ENCODE peak calls at places on chromosome 21, in eight cellular contexts. S is A549, F is tibial nerve, G is HCT116, U is prostate gland, J is uterus, D is IMR-90, L is Peyer's patch. X is an unnamed sample.

GRCh38 chr21:27571706-27572105 is 604.8 kb upstream of the ADAMTS5 start:
- DNase-seq in S (no peak), F (no peak), G (no peak), U (no peak), J (no peak), D (peak; percentile 81), L (no peak), X (no peak)

GRCh38 chr21:36156815-36157670 is at the start of gene DOP1B:
- DNase-seq in S (peak; percentile 8), F (no peak), G (no peak), U (no peak), J (no peak), D (no peak), L (peak; percentile 75), X (no peak)

GRCh38 chr21:38796426-38796825 is 9.3 kb upstream of the ETS2 start:
- DNase-seq in S (no peak), F (no peak), G (no peak), U (no peak), J (no peak), D (peak; percentile 56), L (no peak), X (no peak)

GRCh38 chr21:25862596-25862995 is 127.8 kb downstream of the GABPA start:
- DNase-seq in S (no peak), F (no peak), G (peak; percentile 18), U (no peak), J (no peak), D (peak; percentile 39), L (no peak), X (no peak)

GRCh38 chr21:14454642-14455009 is 71.7 kb upstream of the HSPA13 start:
- DNase-seq in S (no peak), F (no peak), G (no peak), U (no peak), J (no peak), D (no peak), L (no peak), X (no peak)

GRCh38 chr21:40165671-40166070 is 298.4 kb downstream of the PCP4 start:
- DNase-seq in S (no peak), F (no peak), G (no peak), U (no peak), J (no peak), D (no peak), L (no peak), X (no peak)

GRCh38 chr21:15443740-15444117 is 286.1 kb upstream of the USP25 start:
- DNase-seq in S (peak; percentile 13), F (no peak), G (no peak), U (no peak), J (no peak), D (no peak), L (no peak), X (no peak)

GRCh38 chr21:43290529-43291346 is 121.9 kb downstream of the CRYAA start:
- DNase-seq in S (no peak), F (no peak), G (no peak), U (no peak), J (no peak), D (no peak), L (peak; percentile 61), X (no peak)

GRCh38 chr21:43361493-43362296 is 65.2 kb downstream of the SIK1 start:
- DNase-seq in S (no peak), F (no peak), G (no peak), U (peak; percentile 93), J (no peak), D (peak; percentile 79), L (peak; percentile 86), X (no peak)

GRCh38 chr21:34890724-34891609 is 158.1 kb downstream of the RUNX1 start:
- DNase-seq in S (no peak), F (no peak), G (no peak), U (no peak), J (no peak), D (peak; percentile 48), L (peak; percentile 60), X (peak; percentile 26)

GRCh38 chr21:25956993-25957714 is 213.4 kb downstream of the APP start:
- DNase-seq in S (no peak), F (no peak), G (no peak), U (no peak), J (no peak), D (peak; percentile 86), L (no peak), X (no peak)

GRCh38 chr21:37917612-37918011 is 1.4 kb upstream of the KCNJ6 start:
- DNase-seq in S (no peak), F (no peak), G (no peak), U (no peak), J (no peak), D (peak; percentile 87), L (no peak), X (no peak)

DNA sequence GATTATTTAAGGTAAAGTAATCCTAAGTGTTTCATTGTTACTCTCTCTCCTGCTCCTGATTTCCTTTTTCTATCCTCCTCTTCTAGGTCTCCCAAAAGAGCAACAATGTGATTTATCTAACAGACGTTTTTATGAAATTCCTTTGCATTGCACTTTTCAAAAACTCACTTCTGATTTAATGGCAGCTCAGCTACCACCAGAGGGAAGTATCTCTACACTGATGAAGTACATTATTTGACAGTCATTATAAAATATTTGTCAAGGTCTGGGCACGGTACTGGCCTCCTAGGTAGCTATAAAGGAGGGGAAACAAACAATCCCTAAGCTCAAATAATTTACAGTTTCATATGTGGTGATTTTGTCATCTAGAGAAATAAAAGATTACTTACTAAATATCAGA is 15.6 kb downstream of the TMPRSS15 start:
- DNase-seq in S (no peak), F (no peak), G (no peak), U (no peak), J (no peak), D (no peak), L (no peak), X (no peak)
- TF ChIP-seq CTCF in S (no peak), F (no peak), G (no peak), U (no peak), J (no peak), D (no peak), L (no peak), X (no peak)

GRCh38 chr21:41491412-41491811 is 16.5 kb downstream of the TMPRSS2 start:
- DNase-seq in S (no peak), F (no peak), G (no peak), U (no peak), J (no peak), D (no peak), L (no peak), X (no peak)
- TF ChIP-seq POLR2A in S (no peak), F (no peak), G (no peak), U (no peak), J (no peak), D (no peak), L (no peak), X (no peak)

DNA sequence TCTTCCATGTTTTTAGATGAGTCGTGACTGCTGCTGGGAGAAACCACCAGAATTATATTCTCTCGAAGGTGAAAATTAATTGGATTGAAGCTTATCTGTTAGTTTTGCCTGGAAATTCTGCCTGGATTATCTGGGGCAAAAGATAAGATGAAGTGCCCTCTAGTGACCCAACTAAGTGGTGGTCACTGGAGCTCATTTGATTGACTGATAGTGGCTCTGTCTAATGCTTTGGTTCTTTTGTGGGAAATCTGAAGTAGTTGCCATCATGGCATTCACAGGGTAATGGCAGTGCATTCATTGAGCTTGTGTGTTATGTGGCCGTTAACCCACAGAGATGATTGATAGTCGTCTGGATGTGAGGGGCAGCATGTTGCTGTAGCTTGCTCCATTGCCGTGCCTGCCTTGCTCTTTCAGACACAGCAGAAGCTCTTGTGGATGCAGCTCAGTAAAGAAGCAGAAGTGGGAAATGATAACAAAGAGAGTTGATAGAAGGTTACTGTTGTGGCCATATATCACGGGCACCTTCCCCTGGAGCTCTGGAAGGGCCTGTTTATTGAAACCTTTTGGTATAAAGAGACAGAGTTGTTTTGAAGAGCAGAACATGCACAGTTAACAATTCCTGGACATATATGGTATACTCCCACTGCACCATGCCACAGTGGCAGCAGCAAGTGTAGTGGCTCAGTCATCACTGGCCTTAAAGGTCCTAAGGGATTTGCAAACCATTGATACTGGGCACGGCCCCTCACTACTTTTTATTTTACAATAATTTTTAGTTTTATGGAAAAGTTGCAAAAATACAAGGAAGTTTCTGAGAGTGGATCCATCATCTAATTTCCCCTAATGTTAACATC is 42.0 kb downstream of the CXADR start:
- DNase-seq in S (peak; percentile 26), F (no peak), G (no peak), U (no peak), J (no peak), D (peak; percentile 10), L (no peak), X (no peak)
- TF ChIP-seq CTCF in S (peak; percentile 53), F (peak; percentile 9), G (peak; percentile 49), U (no peak), J (no peak), D (peak; percentile 35), L (no peak), X (no peak)

GRCh38 chr21:44980562-44981489 is 41.0 kb downstream of the SLX9 start:
- DNase-seq in S (no peak), F (no peak), G (no peak), U (no peak), J (no peak), D (no peak), L (no peak), X (no peak)

GRCh38 chr21:44983421-44984206 is 43.8 kb downstream of the SLX9 start:
- DNase-seq in S (no peak), F (no peak), G (no peak), U (no peak), J (no peak), D (no peak), L (no peak), X (no peak)

GRCh38 chr21:44977616-44978340 is 37.9 kb downstream of the SLX9 start:
- DNase-seq in S (no peak), F (no peak), G (no peak), U (no peak), J (no peak), D (no peak), L (no peak), X (no peak)

GRCh38 chr21:44982558-44983244 is 42.9 kb downstream of the SLX9 start:
- DNase-seq in S (no peak), F (no peak), G (no peak), U (no peak), J (no peak), D (peak; percentile 41), L (no peak), X (no peak)

GRCh38 chr21:44979687-44980561 is 40.1 kb downstream of the SLX9 start:
- DNase-seq in S (no peak), F (no peak), G (no peak), U (no peak), J (no peak), D (no peak), L (no peak), X (no peak)
- TF ChIP-seq POLR2A in S (no peak), F (no peak), G (no peak), U (no peak), J (no peak), D (no peak), L (no peak), X (no peak)

GRCh38 chr21:45443595-45444181 is 38.7 kb downstream of the COL18A1 start:
- DNase-seq in S (no peak), F (no peak), G (no peak), U (no peak), J (no peak), D (no peak), L (no peak), X (peak; percentile 40)
- TF ChIP-seq CTCF in S (no peak), F (no peak), G (no peak), U (no peak), J (no peak), D (peak; percentile 5), L (no peak), X (no peak)